ENCODE peak calls at places on chromosomes 12 and 14, in eight cellular contexts. H is GM12891, J is GM23338, Q is upper lobe of left lung, O is breast epithelium, U is K562, Z is HL-60, C is SK-N-MC. I is an unnamed sample.

GRCh38 chr14:26191666-26192065 is 406.2 kb downstream of the NOVA1 start:
- DNase-seq in O (no peak), Q (no peak), Z (no peak), U (no peak), C (no peak), J (no peak), H (no peak), I (no peak)

GRCh38 chr14:96888593-96888992 is 91.4 kb downstream of the VRK1 start:
- DNase-seq in O (no peak), U (peak), Q (no peak), H (no peak), J (no peak), C (peak), Z (no peak), I (no peak)

GRCh38 chr14:59871166-59871495 is 555 bp upstream of the RTN1 start:
- DNase-seq in U (no peak), Q (no peak), Z (no peak), H (no peak), J (no peak), O (no peak), C (no peak), I (no peak)

GRCh38 chr12:47950856-47951468 is 12.4 kb upstream of the TMEM106C start:
- DNase-seq in Z (no peak), O (no peak), C (no peak), H (no peak), Q (no peak), J (no peak), U (no peak), I (no peak)

GRCh38 chr12:13022737-13023370 is 21.3 kb upstream of the FAM234B start:
- DNase-seq in Z (no peak), H (no peak), O (no peak), Q (no peak), C (no peak), U (no peak), J (no peak), I (no peak)

GRCh38 chr12:2633825-2634200 is 161.0 kb upstream of the FKBP4 start:
- DNase-seq in U (no peak), J (no peak), Q (no peak), H (no peak), Z (no peak), O (no peak), C (no peak), I (no peak)

GRCh38 chr14:54669759-54670630 is 103.1 kb downstream of the SAMD4A start:
- DNase-seq in Z (no peak), H (no peak), U (no peak), O (no peak), C (no peak), J (no peak), Q (no peak), I (peak)

GRCh38 chr12:85266391-85266790 is 13.6 kb upstream of the ALX1 start:
- DNase-seq in O (no peak), H (no peak), J (no peak), Z (no peak), Q (no peak), U (no peak), C (peak), I (no peak)

GRCh38 chr12:131321988-131322387 is 368.3 kb downstream of the ADGRD1 start:
- DNase-seq in U (no peak), H (no peak), C (no peak), J (peak), O (no peak), Q (no peak), Z (no peak), I (no peak)

GRCh38 chr14:23009483-23009938 is 432 bp downstream of the C14orf93 start:
- DNase-seq in O (no peak), Z (peak), J (no peak), U (peak), Q (no peak), H (no peak), C (no peak), I (no peak)

GRCh38 chr12:1830981-1831930 is 10.9 kb downstream of the LRTM2 start:
- DNase-seq in O (peak), C (no peak), Z (no peak), H (peak), Q (peak), J (peak), U (peak), I (peak)

GRCh38 chr14:101128478-101129450 is 225.2 kb upstream of the RTL1 start:
- DNase-seq in Z (no peak), O (no peak), H (no peak), C (no peak), U (no peak), Q (no peak), J (no peak), I (peak)

GRCh38 chr14:99757331-99758070 is 35.7 kb upstream of the EML1 start:
- DNase-seq in J (no peak), Z (no peak), H (no peak), Q (no peak), O (no peak), U (no peak), C (no peak), I (no peak)
- TF ChIP-seq POLR2AphosphoS5 in J (no peak), Z (no peak), H (no peak), Q (no peak), O (no peak), U (no peak), C (no peak), I (peak)

GRCh38 chr12:122845041-122845864 is 10.0 kb downstream of the HIP1R start:
- DNase-seq in J (peak), O (no peak), U (no peak), C (no peak), Z (no peak), Q (no peak), H (no peak), I (no peak)

GRCh38 chr12:122841544-122842321 is 6.5 kb downstream of the HIP1R start:
- DNase-seq in Q (peak), C (no peak), U (no peak), O (peak), Z (no peak), H (no peak), J (peak), I (no peak)

GRCh38 chr12:122844366-122844971 is 9.2 kb downstream of the HIP1R start:
- DNase-seq in Z (no peak), C (no peak), Q (no peak), J (no peak), H (no peak), O (no peak), U (no peak), I (no peak)

GRCh38 chr12:122842505-122843405 is 7.5 kb downstream of the HIP1R start:
- DNase-seq in O (no peak), Q (no peak), J (no peak), H (peak), Z (no peak), U (no peak), C (no peak), I (no peak)

GRCh38 chr12:122843472-122843871 is 8.2 kb downstream of the HIP1R start:
- DNase-seq in Q (no peak), J (no peak), O (no peak), U (no peak), H (no peak), C (no peak), Z (no peak), I (no peak)
- TF ChIP-seq POLR2AphosphoS5 in Q (no peak), J (no peak), O (no peak), U (no peak), H (no peak), C (no peak), Z (no peak), I (no peak)

GRCh38 chr12:104295954-104296353 is 7.6 kb upstream of the EID3 start:
- DNase-seq in C (no peak), Q (no peak), Z (no peak), U (no peak), H (no peak), J (no peak), O (no peak), I (no peak)
- TF ChIP-seq POLR2AphosphoS5 in C (no peak), Q (no peak), Z (no peak), U (no peak), H (no peak), J (no peak), O (no peak), I (no peak)

DNA sequence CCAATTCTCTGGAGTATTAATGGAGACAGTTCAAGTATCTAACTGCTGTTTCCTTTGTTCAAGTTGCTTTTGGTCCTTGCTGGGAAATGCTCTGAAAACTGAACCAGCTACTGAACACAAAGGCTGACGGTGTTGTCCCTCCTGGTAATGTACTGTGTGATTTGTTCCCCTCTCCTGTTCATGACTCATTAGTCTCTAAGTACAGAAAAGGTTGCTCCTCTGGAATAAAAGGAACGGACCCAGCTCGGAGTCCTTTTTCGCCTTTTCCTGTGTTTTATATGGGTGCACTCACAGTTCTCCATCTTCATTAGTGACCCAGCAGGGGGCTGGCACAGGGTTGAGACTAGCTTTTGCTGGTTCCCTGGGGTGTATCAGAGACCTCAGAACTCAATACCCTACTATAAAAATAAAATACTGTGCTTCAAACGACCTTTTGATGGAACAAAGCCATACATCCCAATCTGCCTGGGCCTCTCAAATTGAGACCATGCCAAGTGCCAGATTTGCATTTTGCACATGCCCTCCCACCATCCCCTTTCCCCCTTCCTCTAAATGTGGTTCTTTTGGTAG is 269.7 kb downstream of the RAD51B start:
- DNase-seq in H (no peak), Z (no peak), U (no peak), Q (no peak), O (no peak), C (no peak), J (no peak), I (no peak)
- TF ChIP-seq POLR2AphosphoS5 in H (no peak), Z (no peak), U (no peak), Q (no peak), O (no peak), C (no peak), J (no peak), I (no peak)

GRCh38 chr12:92899388-92900001 is 29.6 kb downstream of the EEA1 start:
- DNase-seq in Z (no peak), J (peak), O (peak), U (no peak), Q (peak), C (peak), H (no peak), I (peak)
- TF ChIP-seq POLR2AphosphoS5 in Z (no peak), J (no peak), O (peak), U (no peak), Q (peak), C (no peak), H (no peak), I (peak)